ENCODE peak calls at places on chromosomes 11 and 22, in ten cellular contexts. O is activated naive CD8-positive, alpha-beta T cell treated with anti-CD3 and anti-CD28 coated beads for 36 hours; A is GM12892; F is neural crest cell; B is A673; C is T-helper 2 cell; X is neuronal stem cell; P is MM.1S; D is transverse colon; U is spleen. Z is an unnamed sample.

GRCh38 chr11:131914299-131914902 is 544.0 kb downstream of the NTM start:
- DNase-seq in O (no peak), A (no peak), F (no peak), B (peak), C (no peak), X (no peak), P (no peak), D (no peak), U (no peak), Z (no peak)

GRCh38 chr22:24938741-24939341 is 7.7 kb downstream of the LHFPL7 start:
- DNase-seq in O (no peak), A (peak), F (peak), B (peak), C (peak), X (no peak), P (peak), D (no peak), U (no peak), Z (peak)

GRCh38 chr11:3153291-3153861 is 11.7 kb downstream of the OSBPL5 start:
- DNase-seq in O (no peak), A (no peak), F (no peak), B (no peak), C (no peak), X (no peak), P (no peak), D (peak), U (peak), Z (no peak)

GRCh38 chr11:60772666-60773065 is 12.5 kb upstream of the MS4A10 start:
- DNase-seq in O (no peak), A (no peak), F (no peak), B (no peak), C (no peak), X (no peak), P (no peak), D (no peak), U (peak), Z (no peak)

GRCh38 chr11:7977251-7977917 is 9.8 kb upstream of the EIF3F start:
- DNase-seq in O (no peak), A (no peak), F (no peak), B (no peak), C (no peak), X (no peak), P (no peak), D (no peak), U (no peak), Z (no peak)

GRCh38 chr22:23070418-23071162 is at the start of gene GNAZ:
- DNase-seq in O (peak), A (no peak), F (peak), B (peak), C (no peak), X (peak), P (no peak), D (no peak), U (peak), Z (peak)

GRCh38 chr11:27355575-27356104 is 7.4 kb downstream of the CCDC34 start:
- DNase-seq in O (no peak), A (no peak), F (no peak), B (no peak), C (no peak), X (no peak), P (no peak), D (no peak), U (no peak), Z (no peak)

GRCh38 chr22:40224702-40225101 is 47.0 kb downstream of the TNRC6B start:
- DNase-seq in O (peak), A (no peak), F (no peak), B (no peak), C (peak), X (no peak), P (no peak), D (no peak), U (no peak), Z (no peak)

GRCh38 chr11:12815931-12816494 is 141.8 kb downstream of the TEAD1 start:
- DNase-seq in O (no peak), A (no peak), F (no peak), B (no peak), C (no peak), X (no peak), P (peak), D (no peak), U (no peak), Z (no peak)

GRCh38 chr22:47713880-47714452 is 951.5 kb downstream of the TBC1D22A start:
- DNase-seq in O (no peak), A (no peak), F (no peak), B (no peak), C (no peak), X (no peak), P (no peak), D (no peak), U (peak), Z (no peak)

GRCh38 chr11:34012734-34013133 is 38.8 kb upstream of the CAPRIN1 start:
- DNase-seq in O (no peak), A (no peak), F (no peak), B (no peak), C (no peak), X (no peak), P (no peak), D (no peak), U (no peak), Z (no peak)

GRCh38 chr11:112694244-112694643 is 267.0 kb upstream of the NCAM1 start:
- DNase-seq in O (no peak), A (no peak), F (no peak), B (no peak), C (no peak), X (no peak), P (no peak), D (no peak), U (no peak), Z (no peak)

GRCh38 chr11:79932612-79933011 is 491.8 kb upstream of the TENM4 start:
- DNase-seq in O (no peak), A (no peak), F (no peak), B (no peak), C (no peak), X (no peak), P (no peak), D (no peak), U (no peak), Z (no peak)

GRCh38 chr22:45124176-45124857 is 39.4 kb upstream of the NUP50 start:
- DNase-seq in O (no peak), A (no peak), F (no peak), B (no peak), C (no peak), X (no peak), P (no peak), D (no peak), U (no peak), Z (no peak)

GRCh38 chr11:2136209-2136951 is 2.8 kb downstream of the IGF2 start:
- DNase-seq in O (no peak), A (no peak), F (no peak), B (no peak), C (no peak), X (no peak), P (no peak), D (no peak), U (no peak), Z (no peak)

GRCh38 chr11:59097113-59097708 is 9.8 kb upstream of the FAM111B start:
- DNase-seq in O (peak), A (no peak), F (peak), B (peak), C (peak), X (peak), P (peak), D (peak), U (peak), Z (no peak)

GRCh38 chr11:102669664-102670063 is 35.9 kb downstream of the MMP27 start:
- DNase-seq in O (no peak), A (no peak), F (no peak), B (no peak), C (no peak), X (no peak), P (peak), D (no peak), U (no peak), Z (no peak)

GRCh38 chr11:73578786-73579185 is 19.1 kb downstream of the FAM168A start:
- DNase-seq in O (no peak), A (no peak), F (no peak), B (no peak), C (no peak), X (no peak), P (no peak), D (no peak), U (no peak), Z (no peak)

GRCh38 chr11:129766858-129767604 is 48.6 kb upstream of the TMEM45B start:
- DNase-seq in O (peak), A (no peak), F (peak), B (peak), C (no peak), X (peak), P (peak), D (peak), U (no peak), Z (no peak)

GRCh38 chr22:34427436-34427835 is 507.2 kb upstream of the LARGE1 start:
- DNase-seq in O (no peak), A (no peak), F (no peak), B (no peak), C (no peak), X (no peak), P (no peak), D (no peak), U (no peak), Z (no peak)

GRCh38 chr11:69972351-69972802 is 105.7 kb upstream of the ANO1 start:
- DNase-seq in O (no peak), A (no peak), F (no peak), B (no peak), C (no peak), X (no peak), P (peak), D (peak), U (no peak), Z (no peak)

GRCh38 chr22:44119669-44120313 is 60.9 kb upstream of the PARVG start:
- DNase-seq in O (no peak), A (no peak), F (no peak), B (no peak), C (no peak), X (no peak), P (no peak), D (no peak), U (peak), Z (no peak)

GRCh38 chr11:33944693-33945424 is 53.0 kb upstream of the LMO2 start:
- DNase-seq in O (no peak), A (no peak), F (no peak), B (no peak), C (no peak), X (no peak), P (no peak), D (no peak), U (no peak), Z (no peak)

Z was measured in NCI-H1105.